ENCODE peak calls at places on chromosomes 12 and 14, in nine cellular contexts. X is left colon, C is EH, S is anterior cingulate cortex, Q is IMR-90, P is NCI-H774, U is SK-N-DZ, T is uterus, N is GM04503. O is an unnamed sample.

GRCh38 chr14:24392327-24393098 is 6.3 kb upstream of the NYNRIN start:
- DNase-seq in P (no peak), S (no peak), T (no peak), N (no peak), C (peak), Q (peak), X (no peak), U (no peak), O (no peak)

GRCh38 chr12:93060071-93060665 is 131.1 kb upstream of the EEA1 start:
- DNase-seq in C (no peak), S (no peak), U (no peak), T (no peak), P (no peak), N (no peak), Q (no peak), X (no peak), O (no peak)

GRCh38 chr14:70567791-70568190 is 32.7 kb downstream of the MED6 start:
- DNase-seq in C (peak), X (no peak), N (no peak), Q (peak), S (no peak), T (no peak), P (no peak), U (peak), O (no peak)

GRCh38 chr14:77026166-77026929 is 2.2 kb downstream of the IRF2BPL start:
- DNase-seq in Q (peak), U (peak), C (peak), P (no peak), S (no peak), N (no peak), X (no peak), T (peak), O (peak)

GRCh38 chr14:42869681-42870080 is 1263.0 kb downstream of the LRFN5 start:
- DNase-seq in C (no peak), S (no peak), P (no peak), Q (peak), N (no peak), X (no peak), U (no peak), T (no peak), O (no peak)

GRCh38 chr14:103880334-103880985 is 33.1 kb upstream of the PPP1R13B start:
- DNase-seq in N (peak), S (peak), Q (peak), X (peak), C (peak), T (peak), P (no peak), U (no peak), O (peak)

GRCh38 chr14:59707778-59708635 is 131.4 kb upstream of the CCDC175 start:
- DNase-seq in N (no peak), C (no peak), U (no peak), T (no peak), X (no peak), S (no peak), Q (no peak), P (no peak), O (no peak)

GRCh38 chr14:53441789-53442188 is 288.7 kb upstream of the DDHD1 start:
- DNase-seq in U (no peak), N (no peak), P (no peak), X (no peak), T (no peak), S (no peak), C (no peak), Q (no peak), O (no peak)

GRCh38 chr14:58633831-58634230 is 3.9 kb upstream of the DACT1 start:
- DNase-seq in N (no peak), P (no peak), U (no peak), S (no peak), X (no peak), T (no peak), C (peak), Q (peak), O (no peak)

GRCh38 chr12:116939734-116940133 is 29.0 kb downstream of the FBXW8 start:
- DNase-seq in P (no peak), C (peak), X (no peak), U (peak), Q (no peak), S (no peak), N (no peak), T (no peak), O (no peak)